ENCODE peak calls at places on chromosomes 1 and 21, in four cellular contexts. A is omental fat pad, C is posterior vena cava, S is NCI-H460. J is an unnamed sample.

GRCh38 chr1:213724640-213725536 is 262.9 kb upstream of the PROX1 start:
- DNase-seq in A (no peak), S (peak; percentile 33), C (peak; percentile 85), J (no peak)

GRCh38 chr1:28510350-28511223 is 4.7 kb downstream of the RCC1 start:
- DNase-seq in S (no peak), A (no peak), C (peak; percentile 40), J (no peak)

GRCh38 chr21:42581676-42582371 is 68.2 kb downstream of the SLC37A1 start:
- DNase-seq in C (peak; percentile 72), S (no peak), A (no peak), J (no peak)

GRCh38 chr1:204369006-204369726 is 9.4 kb upstream of the PLEKHA6 start:
- DNase-seq in S (no peak), C (no peak), A (no peak), J (no peak)

GRCh38 chr1:225694151-225694603 is 41.3 kb upstream of the ENAH start:
- DNase-seq in C (no peak), S (no peak), A (no peak), J (no peak)

GRCh38 chr1:83102630-83103071 is 896.3 kb downstream of the TTLL7 start:
- DNase-seq in A (no peak), S (no peak), C (no peak), J (no peak)

GRCh38 chr1:109395602-109396512 is 1.9 kb downstream of the SORT1 start:
- DNase-seq in C (no peak), A (no peak), S (no peak), J (no peak)

GRCh38 chr1:26358411-26359384 is 4.8 kb upstream of the CRYBG2 start:
- DNase-seq in C (no peak), A (no peak), S (no peak), J (no peak)

GRCh38 chr1:102191723-102192122 is 195.0 kb upstream of the OLFM3 start:
- DNase-seq in A (no peak), C (no peak), S (peak; percentile 40), J (no peak)

GRCh38 chr1:246454655-246455054 is 52.4 kb downstream of the SMYD3 start:
- DNase-seq in C (no peak), A (no peak), S (no peak), J (no peak)

GRCh38 chr21:36350282-36350910 is 30.4 kb downstream of the MORC3 start:
- DNase-seq in S (no peak), C (no peak), A (no peak), J (no peak)

GRCh38 chr1:29249170-29249691 is 12.9 kb downstream of the PTPRU start:
- DNase-seq in A (no peak), C (peak; percentile 70), S (no peak), J (no peak)

GRCh38 chr1:24266398-24266941 is 52.7 kb upstream of the GRHL3 start:
- DNase-seq in A (no peak), C (no peak), S (peak; percentile 87), J (no peak)

GRCh38 chr1:9787702-9788101 is 36.1 kb downstream of the CLSTN1 start:
- DNase-seq in S (no peak), A (no peak), C (no peak), J (no peak)